ENCODE peak calls at places on chromosomes 2 and 18, in seven cellular contexts. G is NCI-H748 treated with DMSO at 0.1 percent for 48 hours, B is hippocampal formation, O is NCI-H2081, U is right lobe of liver, D is HEK293T, W is left colon. J is an unnamed sample.

GRCh38 chr2:10931710-10932255 is 20.0 kb downstream of the KCNF1 start:
- DNase-seq in D (no peak), U (no peak), O (no peak), B (no peak), G (no peak), W (no peak), J (no peak)

GRCh38 chr2:238633426-238634328 is 206.9 kb downstream of the ASB1 start:
- DNase-seq in W (no peak), U (no peak), D (no peak), B (no peak), O (no peak), G (no peak), J (no peak)

GRCh38 chr2:88199912-88200682 is 30.0 kb downstream of the THNSL2 start:
- DNase-seq in W (no peak), O (no peak), B (no peak), G (no peak), U (no peak), D (peak; percentile 29), J (no peak)

GRCh38 chr2:27652341-27652740 is 11.1 kb downstream of the SUPT7L start:
- DNase-seq in U (no peak), D (no peak), B (no peak), G (no peak), W (no peak), O (no peak), J (no peak)

GRCh38 chr2:74763962-74764428 is 69.9 kb upstream of the HK2 start:
- DNase-seq in O (no peak), G (no peak), U (no peak), D (no peak), B (no peak), W (no peak), J (no peak)

GRCh38 chr2:61750624-61751023 is 103.2 kb downstream of the FAM161A start:
- DNase-seq in O (no peak), D (no peak), G (no peak), U (no peak), B (no peak), W (no peak), J (no peak)

GRCh38 chr2:108575132-108575966 is 41.1 kb downstream of the LIMS1 start:
- DNase-seq in G (no peak), U (no peak), B (no peak), D (no peak), W (no peak), O (no peak), J (no peak)

GRCh38 chr2:10304458-10305253 is 2.0 kb downstream of the HPCAL1 start:
- DNase-seq in U (no peak), D (no peak), W (no peak), G (no peak), B (no peak), O (no peak), J (no peak)

GRCh38 chr18:78228974-78229373 is 750.6 kb upstream of the SALL3 start:
- DNase-seq in G (no peak), B (no peak), O (no peak), U (no peak), D (no peak), W (no peak), J (no peak)

GRCh38 chr2:885230-886071 is 65.2 kb upstream of the SNTG2 start:
- DNase-seq in B (no peak), O (no peak), U (no peak), D (no peak), W (no peak), G (no peak), J (no peak)

GRCh38 chr2:112024246-112024645 is 30.8 kb upstream of the TMEM87B start:
- DNase-seq in W (no peak), U (no peak), G (no peak), B (no peak), D (no peak), O (no peak), J (no peak)

GRCh38 chr2:203328735-203329549 is 748 bp downstream of the ABI2 start:
- DNase-seq in U (peak; percentile 56), D (peak; percentile 52), O (peak; percentile 38), W (peak; percentile 31), G (peak; percentile 57), B (peak; percentile 64), J (peak; percentile 20)

GRCh38 chr2:190088917-190089316 is 26.4 kb upstream of the MSTN start:
- DNase-seq in D (peak; percentile 51), O (peak; percentile 64), B (peak; percentile 90), G (peak; percentile 71), W (no peak), U (no peak), J (peak; percentile 47)

GRCh38 chr2:179021258-179021657 is 28.7 kb downstream of the CCDC141 start:
- DNase-seq in D (no peak), G (no peak), U (no peak), O (no peak), W (no peak), B (no peak), J (no peak)

GRCh38 chr18:63430526-63430925 is 8.2 kb upstream of the VPS4B start:
- DNase-seq in B (no peak), U (no peak), W (no peak), D (no peak), O (no peak), G (no peak), J (no peak)

GRCh38 chr18:45576906-45577305 is 38.4 kb upstream of the SLC14A2 start:
- DNase-seq in G (no peak), D (no peak), W (no peak), U (no peak), B (no peak), O (no peak), J (no peak)

GRCh38 chr2:105487142-105488069 is 88.6 kb upstream of the FHL2 start:
- DNase-seq in O (no peak), D (no peak), G (no peak), B (no peak), U (no peak), W (no peak), J (no peak)

GRCh38 chr2:164655750-164656149 is 34.5 kb upstream of the GRB14 start:
- DNase-seq in B (no peak), U (no peak), O (no peak), G (no peak), D (no peak), W (no peak), J (no peak)

GRCh38 chr2:222167762-222168161 is 131.0 kb downstream of the PAX3 start:
- DNase-seq in D (no peak), B (no peak), W (no peak), O (no peak), G (no peak), U (no peak), J (no peak)

GRCh38 chr18:55320399-55321255 is 267.4 kb downstream of the TCF4 start:
- DNase-seq in D (no peak), W (no peak), G (no peak), O (peak; percentile 40), U (no peak), B (no peak), J (no peak)